ENCODE peak calls at places on chromosomes 13 and 19, in four cellular contexts. S, H, C and F are unnamed samples.

GRCh38 chr19:36009220-36009619 is 607 bp upstream of the SYNE4 start:
- DNase-seq in S (no peak), H (peak; percentile 78), C (no peak), F (no peak)

GRCh38 chr13:31038834-31039552 is 106.5 kb downstream of the TEX26 start:
- DNase-seq in S (no peak), H (no peak), C (no peak), F (peak; percentile 44)

GRCh38 chr19:38168632-38169031 is 55.4 kb downstream of the DPF1 start:
- DNase-seq in S (no peak), H (no peak), C (no peak), F (no peak)

GRCh38 chr19:4144666-4145261 is 8.7 kb upstream of the CREB3L3 start:
- DNase-seq in S (peak; percentile 67), H (no peak), C (peak; percentile 96), F (peak; percentile 20)

GRCh38 chr19:50508850-50509190 is 2.2 kb downstream of the JOSD2 start:
- DNase-seq in S (no peak), H (no peak), C (no peak), F (no peak)

GRCh38 chr13:113065406-113066141 is 40.0 kb upstream of the F7 start:
- DNase-seq in S (no peak), H (no peak), C (no peak), F (no peak)

GRCh38 chr13:66402071-66402470 is 828.1 kb downstream of the PCDH9 start:
- DNase-seq in S (no peak), H (no peak), C (no peak), F (no peak)

GRCh38 chr13:112060899-112061366 is 6.0 kb upstream of the SOX1 start:
- DNase-seq in S (no peak), H (no peak), C (no peak), F (no peak)

GRCh38 chr13:51136276-51136980 is 25.4 kb upstream of the C13orf42 start:
- DNase-seq in S (no peak), H (no peak), C (no peak), F (no peak)

GRCh38 chr19:16336571-16336970 is 11.9 kb downstream of the KLF2 start:
- DNase-seq in S (no peak), H (no peak), C (no peak), F (no peak)

GRCh38 chr19:10439588-10439987 is 19.2 kb downstream of the PDE4A start:
- DNase-seq in S (no peak), H (no peak), C (no peak), F (no peak)

GRCh38 chr13:31276386-31276785 is 76.6 kb downstream of the B3GLCT start:
- DNase-seq in S (no peak), H (no peak), C (no peak), F (no peak)

GRCh38 chr13:54241719-54242118 is 1213.1 kb downstream of the OLFM4 start:
- DNase-seq in S (peak; percentile 39), H (no peak), C (no peak), F (peak; percentile 27)

GRCh38 chr19:43467730-43468129 is 2.3 kb upstream of the LYPD3 start:
- DNase-seq in S (peak; percentile 74), H (no peak), C (no peak), F (no peak)

GRCh38 chr13:24706886-24707585 is 26.8 kb downstream of the ATP12A start:
- DNase-seq in S (no peak), H (no peak), C (no peak), F (no peak)

GRCh38 chr13:66895780-66896179 is 334.4 kb downstream of the PCDH9 start:
- DNase-seq in S (no peak), H (no peak), C (no peak), F (no peak)

GRCh38 chr13:28140433-28141125 is 2.2 kb downstream of the PAN3 start:
- DNase-seq in S (peak; percentile 72), H (no peak), C (no peak), F (no peak)

GRCh38 chr13:102555914-102556553 is 40.8 kb upstream of the TPP2 start:
- DNase-seq in S (no peak), H (no peak), C (no peak), F (peak; percentile 68)

GRCh38 chr19:12015753-12016116 is 19.7 kb downstream of the ZNF433 start:
- DNase-seq in S (no peak), H (no peak), C (no peak), F (no peak)

GRCh38 chr13:38662362-38662761 is 24.5 kb upstream of the FREM2 start:
- DNase-seq in S (no peak), H (no peak), C (peak; percentile 63), F (no peak)

GRCh38 chr19:7294571-7295212 is 478 bp upstream of the INSR start:
- DNase-seq in S (no peak), H (peak; percentile 81), C (peak; percentile 84), F (peak; percentile 12)

GRCh38 chr19:4369888-4370260 is 26.5 kb downstream of the MPND start:
- DNase-seq in S (no peak), H (peak; percentile 70), C (peak; percentile 56), F (no peak)

GRCh38 chr19:50030225-50030624 is 4.4 kb downstream of the ZNF473 start:
- DNase-seq in S (no peak), H (no peak), C (no peak), F (no peak)

GRCh38 chr19:34018546-34018945 is 153.8 kb upstream of the LSM14A start:
- DNase-seq in S (no peak), H (no peak), C (no peak), F (no peak)

GRCh38 chr13:110251227-110251791 is 55.6 kb downstream of the COL4A1 start:
- DNase-seq in S (no peak), H (no peak), C (no peak), F (no peak)

GRCh38 chr19:46848389-46848788 is 2.3 kb downstream of the AP2S1 start:
- DNase-seq in S (no peak), H (peak; percentile 14), C (no peak), F (no peak)
- H3K27ac ChIP-seq in S (no peak overlapping the region), H (no peak overlapping the region), C (no peak overlapping the region), F (no peak overlapping the region)

DNA sequence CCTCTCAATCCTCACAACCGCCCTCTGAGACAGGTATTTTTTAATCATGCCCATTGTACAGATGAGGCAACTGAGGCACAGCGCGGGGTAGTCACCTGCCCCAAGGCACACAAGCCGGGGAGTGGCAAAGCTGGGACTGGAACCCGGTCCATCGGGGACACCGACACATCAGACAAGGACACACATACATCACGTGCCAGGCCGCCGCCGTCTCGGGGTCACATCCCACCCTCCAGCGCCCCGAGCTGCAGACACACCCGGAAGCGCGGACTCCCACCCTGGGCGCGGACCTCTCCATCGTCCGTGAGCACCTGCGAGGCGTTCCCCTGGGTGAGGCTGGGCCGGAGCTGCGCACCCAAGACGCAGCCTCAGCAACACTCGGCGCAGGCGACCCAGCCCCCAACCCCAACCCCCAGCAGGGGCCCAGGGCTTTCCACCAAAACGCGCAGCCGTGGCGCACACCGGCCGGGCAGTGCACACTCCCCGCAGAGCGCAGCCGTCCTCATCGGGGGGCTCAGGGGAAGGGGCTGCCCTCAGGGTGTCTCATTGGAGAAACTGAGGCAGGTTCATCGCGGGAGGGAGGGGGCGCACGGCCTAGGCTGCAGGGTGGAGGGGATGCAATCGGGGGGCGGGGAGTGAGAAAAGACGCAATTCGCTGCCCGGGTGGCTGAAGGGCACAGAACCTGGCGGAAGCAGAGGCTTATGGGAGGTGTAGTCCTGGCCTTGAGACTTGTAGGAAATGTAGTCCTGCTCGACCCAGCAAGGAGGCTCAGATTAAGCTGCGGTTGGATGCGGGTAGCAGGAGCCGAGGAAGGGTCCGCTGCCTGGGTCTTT is 1.9 kb upstream of the LMTK3 start:
- DNase-seq in S (peak; percentile 68), H (no peak), C (peak; percentile 50), F (peak; percentile 62)
- H3K27ac ChIP-seq in S (no peak overlapping the region), H (no peak overlapping the region), C (no peak overlapping the region), F (no peak overlapping the region)

GRCh38 chr13:114266241-114266640 is 15.2 kb upstream of the UPF3A start:
- DNase-seq in S (no peak), H (no peak), C (no peak), F (no peak)
- H3K27ac ChIP-seq in S (no peak overlapping the region), H (no peak overlapping the region), C (no peak overlapping the region), F (no peak overlapping the region)

GRCh38 chr13:46487748-46488147 is 65.2 kb upstream of the LRCH1 start:
- DNase-seq in S (no peak), H (no peak), C (no peak), F (no peak)
- H3K27ac ChIP-seq in S (no peak overlapping the region), H (no peak overlapping the region), C (no peak overlapping the region), F (no peak overlapping the region)

GRCh38 chr19:42086188-42086736 is 10.3 kb downstream of the ZNF574 start:
- DNase-seq in S (no peak), H (no peak), C (no peak), F (no peak)
- H3K27ac ChIP-seq in S (no peak overlapping the region), H (no peak overlapping the region), C (no peak overlapping the region), F (no peak overlapping the region)